ENCODE peak calls at places on chromosome 7, in four cellular contexts. O is right lobe of liver, D is heart right ventricle, T is pancreas. W is an unnamed sample.
A peak's percentile ranks its signal among the peaks of the same experiment; 100 is the strongest.

GRCh38 chr7:151076863-151077704 is 3.5 kb downstream of the FASTK start:
- DNase-seq in O (no peak), T (peak; percentile 84), D (no peak), W (no peak)

GRCh38 chr7:101138149-101138870 is 11.4 kb downstream of the SERPINE1 start:
- DNase-seq in T (no peak), D (peak; percentile 69), O (peak; percentile 59), W (peak; percentile 94)

GRCh38 chr7:142961973-142962913 is at the start of gene KEL:
- DNase-seq in T (no peak), O (no peak), D (no peak), W (no peak)

GRCh38 chr7:21617916-21618390 is 75.1 kb downstream of the DNAH11 start:
- DNase-seq in T (no peak), D (peak; percentile 47), O (peak; percentile 93), W (peak; percentile 28)

GRCh38 chr7:81638216-81638615 is 131.6 kb downstream of the HGF start:
- DNase-seq in T (no peak), O (no peak), D (no peak), W (peak; percentile 83)

GRCh38 chr7:7181519-7182155 is 707 bp upstream of the C1GALT1 start:
- DNase-seq in D (no peak), O (peak; percentile 51), T (no peak), W (peak; percentile 37)

GRCh38 chr7:22329816-22330524 is 27.0 kb downstream of the RAPGEF5 start:
- DNase-seq in O (no peak), T (no peak), D (no peak), W (no peak)

GRCh38 chr7:99677013-99677412 is 2.8 kb downstream of the CYP3A5 start:
- DNase-seq in D (no peak), T (no peak), O (no peak), W (no peak)

GRCh38 chr7:93973134-93973533 is 31.0 kb downstream of the BET1 start:
- DNase-seq in O (no peak), T (no peak), D (no peak), W (no peak)

GRCh38 chr7:38169862-38170261 is 8.2 kb upstream of the STARD3NL start:
- DNase-seq in D (no peak), O (no peak), T (no peak), W (peak; percentile 96)

GRCh38 chr7:42691030-42691639 is 220.7 kb downstream of the C7orf25 start:
- DNase-seq in T (no peak), D (no peak), O (no peak), W (peak; percentile 75)

GRCh38 chr7:134741901-134742635 is 37.4 kb upstream of the CALD1 start:
- DNase-seq in O (no peak), T (no peak), D (no peak), W (peak; percentile 44)

GRCh38 chr7:146002008-146002407 is 114.6 kb upstream of the CNTNAP2 start:
- DNase-seq in D (no peak), O (no peak), T (no peak), W (no peak)

GRCh38 chr7:88289505-88290129 is 17.1 kb downstream of the STEAP4 start:
- DNase-seq in O (no peak), T (no peak), D (no peak), W (no peak)

GRCh38 chr7:13037216-13037615 is 349.8 kb downstream of the ARL4A start:
- DNase-seq in D (no peak), T (no peak), O (no peak), W (no peak)

GRCh38 chr7:26097837-26098668 is 53.9 kb upstream of the NFE2L3 start:
- DNase-seq in D (no peak), T (no peak), O (no peak), W (no peak)

GRCh38 chr7:40526951-40527350 is 392.1 kb downstream of the SUGCT start:
- DNase-seq in T (no peak), D (no peak), O (no peak), W (peak; percentile 67)

GRCh38 chr7:159098795-159099194 is 45.9 kb downstream of the VIPR2 start:
- DNase-seq in T (peak; percentile 56), O (peak; percentile 37), D (no peak), W (no peak)